ENCODE peak calls at places on chromosomes 12 and 14, in seven cellular contexts. M, U, S, W, J, I and T are unnamed samples.

GRCh38 chr12:59401862-59402261 is 194.0 kb upstream of the SLC16A7 start:
- DNase-seq in M (no peak), U (no peak), S (no peak), W (no peak), J (no peak), I (no peak), T (no peak)

GRCh38 chr12:60266381-60266852 is 670.6 kb downstream of the SLC16A7 start:
- DNase-seq in M (peak; percentile 84), U (no peak), S (peak; percentile 85), W (no peak), J (no peak), I (no peak), T (peak; percentile 26)

GRCh38 chr12:49888461-49889151 is 15.1 kb downstream of the FAIM2 start:
- DNase-seq in M (no peak), U (no peak), S (no peak), W (no peak), J (no peak), I (peak; percentile 46), T (no peak)

GRCh38 chr12:111458773-111459172 is 53.0 kb downstream of the SH2B3 start:
- DNase-seq in M (no peak), U (no peak), S (no peak), W (no peak), J (no peak), I (peak; percentile 36), T (no peak)

GRCh38 chr12:50960130-50960529 is 7.8 kb downstream of the HIGD1C start:
- DNase-seq in M (peak; percentile 10), U (no peak), S (no peak), W (no peak), J (no peak), I (no peak), T (peak; percentile 16)

GRCh38 chr14:58501214-58501816 is 73.8 kb downstream of the KIAA0586 start:
- DNase-seq in M (peak; percentile 89), U (no peak), S (peak; percentile 81), W (no peak), J (no peak), I (no peak), T (peak; percentile 85)

GRCh38 chr12:119659289-119659897 is 8.5 kb upstream of the PRKAB1 start:
- DNase-seq in M (peak; percentile 38), U (no peak), S (peak; percentile 48), W (no peak), J (no peak), I (peak; percentile 67), T (no peak)

GRCh38 chr12:90828621-90829020 is 126.4 kb downstream of the CCER1 start:
- DNase-seq in M (no peak), U (no peak), S (no peak), W (no peak), J (no peak), I (no peak), T (no peak)

GRCh38 chr14:20428802-20429201 is 7.2 kb downstream of the KLHL33 start:
- DNase-seq in M (no peak), U (no peak), S (no peak), W (no peak), J (no peak), I (no peak), T (no peak)
- H3K4me3 ChIP-seq in M (no peak overlapping the region), U (no peak overlapping the region), S (no peak overlapping the region), W (no peak overlapping the region), J (no peak overlapping the region), I (no peak overlapping the region), T (no peak overlapping the region)

DNA sequence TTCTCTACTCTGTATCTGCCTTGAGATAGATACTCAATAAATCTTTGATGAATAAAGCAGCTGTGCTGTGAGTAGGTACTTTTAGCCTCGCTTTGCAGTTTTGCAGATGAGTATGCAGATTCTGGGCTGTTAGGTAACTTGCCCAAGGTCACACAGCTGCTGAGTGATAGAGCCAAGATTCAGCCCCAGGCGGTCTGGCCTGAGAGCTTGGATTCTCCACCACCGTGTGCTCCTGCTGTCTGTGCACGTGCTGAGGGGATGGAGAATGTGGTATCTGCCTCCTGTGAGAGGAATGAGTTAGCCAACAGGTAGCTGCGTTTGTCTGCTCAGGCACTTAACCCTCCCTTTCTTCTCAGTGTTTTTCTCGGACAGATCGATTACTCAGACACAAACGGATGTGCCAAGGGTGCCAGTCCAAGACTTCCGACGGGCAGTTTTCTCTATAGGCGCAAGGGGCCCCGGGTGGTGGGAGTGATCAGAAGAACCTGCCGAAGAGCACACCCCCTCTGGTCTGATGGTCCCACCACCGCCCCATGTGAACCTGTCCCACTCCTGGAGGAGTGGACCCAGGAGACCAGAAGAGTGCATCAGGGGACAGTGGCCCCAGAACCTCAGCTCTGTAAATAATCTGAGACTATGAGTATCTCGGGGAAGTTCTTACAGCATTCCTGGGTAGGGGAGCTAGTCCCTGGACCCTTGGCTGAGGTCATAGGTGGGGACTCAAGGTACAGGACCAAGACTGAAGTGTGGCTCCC is 6.6 kb upstream of the CSAD start:
- DNase-seq in M (no peak), U (no peak), S (no peak), W (peak; percentile 9), J (no peak), I (peak; percentile 30), T (no peak)
- TF ChIP-seq CTCF in M (no peak), U (no peak), S (no peak), W (no peak), J (no peak), I (no peak), T (no peak)

GRCh38 chr14:95157195-95157986 is at the start of gene DICER1:
- DNase-seq in M (peak; percentile 94), U (peak; percentile 99), S (peak; percentile 92), W (peak; percentile 99), J (peak; percentile 94), I (peak; percentile 99), T (peak; percentile 92)

GRCh38 chr14:95156765-95157194 is 549 bp downstream of the DICER1 start:
- DNase-seq in M (peak; percentile 40), U (no peak), S (peak; percentile 40), W (no peak), J (no peak), I (no peak), T (peak; percentile 36)

GRCh38 chr14:95156153-95156764 is 1.1 kb downstream of the DICER1 start:
- DNase-seq in M (peak; percentile 44), U (no peak), S (peak; percentile 27), W (no peak), J (no peak), I (peak; percentile 68), T (peak; percentile 15)

GRCh38 chr14:95153866-95154265 is 3.5 kb downstream of the DICER1 start:
- DNase-seq in M (no peak), U (no peak), S (no peak), W (no peak), J (no peak), I (no peak), T (no peak)

GRCh38 chr14:95155044-95155443 is 2.3 kb downstream of the DICER1 start:
- DNase-seq in M (no peak), U (no peak), S (no peak), W (no peak), J (no peak), I (no peak), T (no peak)
- H3K4me3 ChIP-seq in M (no peak overlapping the region), U (no peak overlapping the region), S (peak overlapping the region; percentile 74), W (peak overlapping the region; percentile 81), J (no peak overlapping the region), I (peak overlapping the region; percentile 96), T (peak overlapping the region; percentile 1)

GRCh38 chr12:29595071-29595755 is 97.7 kb upstream of the OVCH1 start:
- DNase-seq in M (no peak), U (no peak), S (no peak), W (no peak), J (no peak), I (no peak), T (no peak)

GRCh38 chr12:29593001-29593400 is 95.5 kb upstream of the OVCH1 start:
- DNase-seq in M (no peak), U (no peak), S (no peak), W (no peak), J (no peak), I (no peak), T (no peak)

GRCh38 chr12:29591140-29592020 is 93.9 kb upstream of the OVCH1 start:
- DNase-seq in M (peak; percentile 62), U (no peak), S (peak; percentile 4), W (no peak), J (no peak), I (peak; percentile 88), T (peak; percentile 9)

GRCh38 chr12:29589271-29589670 is 91.8 kb upstream of the OVCH1 start:
- DNase-seq in M (no peak), U (no peak), S (no peak), W (no peak), J (no peak), I (no peak), T (no peak)

GRCh38 chr12:29589852-29590251 is 92.4 kb upstream of the OVCH1 start:
- DNase-seq in M (no peak), U (no peak), S (no peak), W (no peak), J (no peak), I (no peak), T (no peak)
- TF ChIP-seq CTCF in M (no peak), U (no peak), S (no peak), W (no peak), J (no peak), I (no peak), T (no peak)